ENCODE peak calls at places on chromosomes 13 and 19, in nine cellular contexts. R is gastrocnemius medialis, S is IMR-90, P is testis, Y is lower leg skin, M is ovary, Z is A549, L is tibial nerve, E is uterus. O is an unnamed sample.

GRCh38 chr19:19379527-19379926 is 25.9 kb upstream of the GATAD2A start:
- DNase-seq in R (no peak), S (no peak), P (no peak), Y (no peak), M (no peak), Z (no peak), L (no peak), E (no peak), O (no peak)

GRCh38 chr13:61486496-61486895 is 70.8 kb upstream of the PCDH20 start:
- DNase-seq in R (no peak), S (no peak), P (no peak), Y (no peak), M (no peak), Z (no peak), L (no peak), E (no peak), O (no peak)

GRCh38 chr13:33838567-33839131 is 20.7 kb downstream of the RFC3 start:
- DNase-seq in R (no peak), S (peak), P (no peak), Y (no peak), M (no peak), Z (no peak), L (no peak), E (no peak), O (no peak)

GRCh38 chr13:106503272-106503671 is 32.2 kb downstream of the EFNB2 start:
- DNase-seq in R (no peak), S (no peak), P (no peak), Y (no peak), M (no peak), Z (no peak), L (no peak), E (no peak), O (no peak)

GRCh38 chr13:96299235-96299634 is 209.3 kb downstream of the HS6ST3 start:
- DNase-seq in R (no peak), S (no peak), P (no peak), Y (no peak), M (no peak), Z (no peak), L (no peak), E (no peak), O (no peak)

GRCh38 chr13:76663941-76664340 is 222.3 kb downstream of the KCTD12 start:
- DNase-seq in R (no peak), S (peak), P (no peak), Y (no peak), M (no peak), Z (no peak), L (no peak), E (no peak), O (no peak)

GRCh38 chr19:51001495-51001894 is at the start of gene KLK8:
- DNase-seq in R (no peak), S (no peak), P (no peak), Y (no peak), M (no peak), Z (no peak), L (no peak), E (no peak), O (no peak)

GRCh38 chr19:54949412-54949811 is 2.1 kb upstream of the NLRP7 start:
- DNase-seq in R (no peak), S (no peak), P (no peak), Y (no peak), M (no peak), Z (no peak), L (no peak), E (no peak), O (peak)

GRCh38 chr13:110282316-110282841 is 24.6 kb downstream of the COL4A1 start:
- DNase-seq in R (no peak), S (no peak), P (no peak), Y (peak), M (no peak), Z (no peak), L (no peak), E (no peak), O (no peak)

GRCh38 chr13:60661514-60661913 is 264.5 kb downstream of the TDRD3 start:
- DNase-seq in R (no peak), S (no peak), P (no peak), Y (no peak), M (no peak), Z (no peak), L (no peak), E (no peak), O (no peak)

GRCh38 chr13:95133498-95133897 is 167.8 kb downstream of the ABCC4 start:
- DNase-seq in R (no peak), S (no peak), P (no peak), Y (no peak), M (no peak), Z (no peak), L (no peak), E (no peak), O (no peak)

GRCh38 chr13:28531956-28532225 is 37.0 kb upstream of the FLT1 start:
- DNase-seq in R (no peak), S (no peak), P (no peak), Y (no peak), M (no peak), Z (no peak), L (no peak), E (no peak), O (no peak)

GRCh38 chr13:28531195-28531955 is 36.4 kb upstream of the FLT1 start:
- DNase-seq in R (no peak), S (peak), P (peak), Y (peak), M (no peak), Z (no peak), L (no peak), E (no peak), O (peak)

GRCh38 chr13:28533049-28533436 is 38.1 kb upstream of the FLT1 start:
- DNase-seq in R (no peak), S (no peak), P (no peak), Y (no peak), M (no peak), Z (no peak), L (no peak), E (no peak), O (no peak)

GRCh38 chr13:28533441-28534166 is 38.7 kb upstream of the FLT1 start:
- DNase-seq in R (no peak), S (no peak), P (no peak), Y (no peak), M (no peak), Z (no peak), L (no peak), E (no peak), O (no peak)

DNA sequence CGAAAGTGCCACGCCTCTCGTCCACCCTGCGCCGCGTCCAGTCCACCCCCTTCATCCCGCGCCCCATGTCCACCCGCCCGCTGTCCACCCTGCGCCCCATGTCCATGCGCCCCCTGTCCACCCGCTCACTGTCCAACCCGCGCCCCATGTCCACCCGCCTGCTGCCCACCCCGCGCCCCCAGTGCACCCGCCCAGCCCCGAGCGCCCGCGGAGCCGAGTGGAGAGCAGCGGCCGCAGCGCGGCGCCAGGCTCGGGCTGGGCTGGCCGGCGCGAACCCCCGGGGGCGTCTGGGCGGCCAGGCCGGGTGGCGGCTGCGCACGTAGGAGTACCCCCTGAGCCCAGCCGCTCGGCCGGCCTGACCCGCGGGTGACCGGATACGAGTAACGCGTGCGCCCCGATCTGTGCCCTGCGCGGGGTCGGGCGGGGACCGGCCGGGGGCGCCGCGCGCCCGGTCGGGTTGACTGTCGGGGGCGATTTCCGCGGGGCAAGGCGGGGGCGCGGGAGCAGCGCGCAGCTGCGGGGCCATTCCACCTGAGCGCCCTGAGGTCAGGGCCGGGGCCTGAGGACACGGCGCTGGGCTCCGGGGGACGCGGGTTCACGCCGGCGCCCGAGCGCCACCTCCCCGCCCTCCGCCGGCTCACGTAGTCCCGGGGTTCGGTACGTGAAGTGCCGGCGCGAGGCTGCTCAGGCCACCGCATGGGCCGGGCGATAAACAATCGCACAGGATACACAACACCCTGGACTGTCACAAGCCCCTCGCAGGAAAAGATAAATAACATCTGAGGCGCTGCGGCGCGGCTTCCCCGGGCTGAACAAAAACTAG is 37.5 kb upstream of the FLT1 start:
- DNase-seq in R (no peak), S (no peak), P (peak), Y (no peak), M (no peak), Z (no peak), L (no peak), E (no peak), O (no peak)
- H3K4me3 ChIP-seq in R (peak), S (peak), P (peak), Y (peak), M (peak), Z (peak), L (peak), E (peak), O (peak)

DNA sequence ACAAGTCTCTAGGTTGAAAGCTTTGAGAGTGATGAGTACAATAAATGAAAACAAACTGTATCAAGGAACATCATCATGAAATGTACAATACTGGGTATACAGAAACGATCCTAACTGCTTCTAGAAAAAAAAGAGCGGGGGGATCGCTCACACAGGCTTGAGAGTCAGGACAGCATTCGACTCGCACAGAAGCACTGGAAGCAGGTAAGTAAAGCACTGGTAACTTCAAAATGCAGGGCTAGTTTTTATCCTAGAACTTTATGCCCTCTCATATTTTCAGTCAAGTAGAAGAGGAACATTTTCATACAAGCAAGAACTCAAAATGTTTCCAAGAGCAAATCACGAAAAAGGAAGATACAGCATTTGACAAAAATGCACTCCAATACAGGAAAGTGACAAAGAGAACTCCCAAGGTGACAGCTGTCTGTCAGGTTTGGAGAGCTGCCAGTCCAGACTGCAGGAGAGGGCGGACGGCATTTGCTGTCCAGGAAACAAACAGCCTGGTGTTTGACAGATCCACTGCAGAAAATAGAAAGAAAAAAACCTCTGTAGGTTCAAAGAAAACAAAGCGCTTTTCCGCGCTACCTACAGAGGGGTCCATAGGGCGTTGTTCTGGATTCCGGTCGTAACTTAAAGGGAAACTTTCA is 58.2 kb upstream of the XPO4 start:
- DNase-seq in R (peak), S (no peak), P (no peak), Y (peak), M (no peak), Z (no peak), L (no peak), E (no peak), O (peak)
- TF ChIP-seq POLR2A in R (no peak), S (no peak), P (no peak), Y (no peak), M (no peak), Z (no peak), L (no peak), E (no peak), O (no peak)

GRCh38 chr13:113366031-113366588 is 2.2 kb upstream of the GRTP1 start:
- DNase-seq in R (no peak), S (peak), P (no peak), Y (peak), M (no peak), Z (no peak), L (no peak), E (peak), O (no peak)

GRCh38 chr13:113364371-113364932 is 522 bp upstream of the GRTP1 start:
- DNase-seq in R (no peak), S (no peak), P (no peak), Y (no peak), M (no peak), Z (peak), L (no peak), E (peak), O (peak)

GRCh38 chr13:113365551-113365971 is 1.6 kb upstream of the GRTP1 start:
- DNase-seq in R (no peak), S (no peak), P (no peak), Y (peak), M (peak), Z (no peak), L (no peak), E (no peak), O (no peak)

GRCh38 chr13:113367020-113367560 is 3.2 kb upstream of the GRTP1 start:
- DNase-seq in R (no peak), S (no peak), P (no peak), Y (peak), M (no peak), Z (no peak), L (no peak), E (no peak), O (no peak)

GRCh38 chr13:113364933-113365371 is 1.0 kb upstream of the GRTP1 start:
- DNase-seq in R (no peak), S (no peak), P (peak), Y (peak), M (peak), Z (no peak), L (no peak), E (peak), O (no peak)
- H3K4me3 ChIP-seq in R (peak), S (no peak), P (peak), Y (no peak), M (peak), Z (peak), L (peak), E (peak), O (peak)

GRCh38 chr19:2394669-2395292 is 32.6 kb downstream of the TIMM13 start:
- DNase-seq in R (no peak), S (no peak), P (no peak), Y (no peak), M (no peak), Z (no peak), L (no peak), E (no peak), O (peak)
- TF ChIP-seq POLR2A in R (no peak), S (no peak), P (no peak), Y (no peak), M (no peak), Z (no peak), L (no peak), E (no peak), O (no peak)

GRCh38 chr19:11338164-11338563 is 1.3 kb downstream of the RAB3D start:
- DNase-seq in R (no peak), S (no peak), P (no peak), Y (no peak), M (no peak), Z (no peak), L (no peak), E (no peak), O (peak)
- H3K4me3 ChIP-seq in R (no peak), S (no peak), P (no peak), Y (no peak), M (no peak), Z (no peak), L (no peak), E (no peak), O (peak)

O was measured in transverse colon.